ENCODE peak calls at places on chromosomes 5 and 9, in four cellular contexts. One of them, this sample, is unnamed.
A peak's percentile ranks its signal among the peaks of the same experiment; 100 is the strongest.

GRCh38 chr5:163163858-163164257 is 273.5 kb upstream of the CCNG1 start:
- DNase-seq in PC-3: peak; percentile 49
- DNase-seq in GM23338: no peak
- DNase-seq in neural progenitor cell: no peak
- DNase-seq in this sample: no peak

GRCh38 chr9:106859957-106860715 is 2.8 kb upstream of the ZNF462 start:
- DNase-seq in PC-3: peak; percentile 63
- DNase-seq in neural progenitor cell: peak; percentile 85
- DNase-seq in GM23338: peak; percentile 90
- DNase-seq in this sample: no peak

GRCh38 chr5:139698461-139699146 is 50.5 kb downstream of the CXXC5 start:
- DNase-seq in PC-3: no peak
- DNase-seq in GM23338: peak; percentile 94
- DNase-seq in neural progenitor cell: peak; percentile 91
- DNase-seq in this sample: peak; percentile 80

GRCh38 chr5:172606156-172606785 is 34.8 kb upstream of the NEURL1B start:
- DNase-seq in neural progenitor cell: no peak
- DNase-seq in GM23338: no peak
- DNase-seq in PC-3: no peak
- DNase-seq in this sample: no peak

GRCh38 chr5:5252106-5252505 is 112.0 kb downstream of the ADAMTS16 start:
- DNase-seq in GM23338: peak; percentile 21
- DNase-seq in PC-3: no peak
- DNase-seq in neural progenitor cell: no peak
- DNase-seq in this sample: no peak

GRCh38 chr9:88572684-88573083 is 37.7 kb downstream of the NXNL2 start:
- DNase-seq in GM23338: no peak
- DNase-seq in neural progenitor cell: no peak
- DNase-seq in PC-3: no peak
- DNase-seq in this sample: no peak

GRCh38 chr9:8221462-8221861 is 421.9 kb upstream of the DMAC1 start:
- DNase-seq in GM23338: no peak
- DNase-seq in PC-3: no peak
- DNase-seq in neural progenitor cell: no peak
- DNase-seq in this sample: no peak

GRCh38 chr5:74422030-74422429 is 218.5 kb downstream of the ENC1 start:
- DNase-seq in neural progenitor cell: no peak
- DNase-seq in PC-3: no peak
- DNase-seq in GM23338: no peak
- DNase-seq in this sample: no peak

GRCh38 chr9:88808019-88808656 is 183.1 kb upstream of the S1PR3 start:
- DNase-seq in neural progenitor cell: no peak
- DNase-seq in GM23338: no peak
- DNase-seq in PC-3: no peak
- DNase-seq in this sample: peak; percentile 33

GRCh38 chr9:98097836-98098235 is 21.2 kb downstream of the TRIM14 start:
- DNase-seq in PC-3: peak; percentile 18
- DNase-seq in neural progenitor cell: peak; percentile 53
- DNase-seq in GM23338: no peak
- DNase-seq in this sample: no peak

GRCh38 chr9:12819436-12820185 is 44.8 kb downstream of the LURAP1L start:
- DNase-seq in neural progenitor cell: peak; percentile 4
- DNase-seq in PC-3: peak; percentile 49
- DNase-seq in GM23338: peak; percentile 68
- DNase-seq in this sample: peak; percentile 34

GRCh38 chr9:109372246-109372645 is 51.4 kb upstream of the EPB41L4B start:
- DNase-seq in GM23338: no peak
- DNase-seq in neural progenitor cell: no peak
- DNase-seq in PC-3: no peak
- DNase-seq in this sample: no peak

DNA sequence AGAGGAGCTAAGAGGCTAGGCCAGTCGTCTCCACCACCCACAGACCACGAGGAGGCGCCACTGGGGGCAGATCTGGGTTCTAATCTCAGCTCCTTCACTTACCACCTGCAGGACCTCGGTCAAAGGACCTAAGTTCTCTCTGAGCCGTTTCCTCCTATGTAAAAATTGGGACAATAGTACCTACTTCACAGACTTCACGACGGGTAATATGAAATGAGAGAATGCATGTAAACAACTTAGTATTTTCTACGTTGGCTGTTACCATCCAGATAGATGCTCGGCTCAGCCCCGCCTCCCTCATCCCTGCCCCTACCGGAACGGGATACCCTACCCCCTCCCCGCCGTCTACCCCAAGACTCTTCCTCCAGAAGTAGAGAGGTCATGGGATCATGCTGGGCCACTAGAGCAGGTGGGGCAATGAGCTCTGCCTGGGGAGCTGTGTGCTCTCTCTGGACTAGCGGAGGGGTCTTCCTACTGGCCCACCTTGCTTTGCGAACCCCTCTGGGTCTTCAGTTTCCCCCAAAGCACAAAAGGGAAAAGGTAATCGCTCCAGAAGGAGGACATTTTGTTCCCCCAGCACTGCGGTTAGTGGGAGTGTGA is 541 bp downstream of the GNPDA1 start:
- DNase-seq in GM23338: peak; percentile 81
- DNase-seq in neural progenitor cell: peak; percentile 48
- DNase-seq in PC-3: peak; percentile 44
- DNase-seq in this sample: peak; percentile 65
- H2AFZ ChIP-seq in GM23338: peak overlapping the region; percentile 94
- H2AFZ ChIP-seq in neural progenitor cell: peak overlapping the region; percentile 83
- H2AFZ ChIP-seq in PC-3: peak overlapping the region; percentile 83
- H2AFZ ChIP-seq in this sample: peak overlapping the region; percentile 83

DNA sequence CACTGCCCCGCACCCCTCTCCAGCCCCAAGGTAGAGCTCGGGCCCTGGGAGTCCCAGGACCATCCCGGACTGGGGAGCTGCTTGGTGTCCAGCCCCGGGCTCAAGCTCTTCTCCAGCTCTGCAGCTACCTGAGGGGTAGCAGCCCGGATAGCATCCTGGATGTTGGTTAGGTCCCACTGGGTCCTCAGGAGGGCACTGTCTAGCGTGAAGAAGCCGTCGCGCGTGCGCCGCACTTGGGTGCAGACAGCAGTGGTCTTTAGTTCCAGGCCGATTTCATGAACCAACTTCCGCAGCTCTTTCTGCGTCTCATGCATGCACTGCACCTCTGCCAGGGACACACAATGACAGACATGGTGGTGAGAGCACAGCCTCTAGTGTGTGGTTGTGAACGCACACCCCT is 12.7 kb downstream of the TRUB2 start:
- DNase-seq in neural progenitor cell: no peak
- DNase-seq in PC-3: no peak
- DNase-seq in GM23338: no peak
- DNase-seq in this sample: no peak
- H3F3A ChIP-seq in neural progenitor cell: no peaks in the 10 kb centered on the region
- H3F3A ChIP-seq in PC-3: no peaks in the 10 kb centered on the region
- H3F3A ChIP-seq in GM23338: no peaks in the 10 kb centered on the region
- H3F3A ChIP-seq in this sample: peaks cover 44% of the 10 kb centered on the region

DNA sequence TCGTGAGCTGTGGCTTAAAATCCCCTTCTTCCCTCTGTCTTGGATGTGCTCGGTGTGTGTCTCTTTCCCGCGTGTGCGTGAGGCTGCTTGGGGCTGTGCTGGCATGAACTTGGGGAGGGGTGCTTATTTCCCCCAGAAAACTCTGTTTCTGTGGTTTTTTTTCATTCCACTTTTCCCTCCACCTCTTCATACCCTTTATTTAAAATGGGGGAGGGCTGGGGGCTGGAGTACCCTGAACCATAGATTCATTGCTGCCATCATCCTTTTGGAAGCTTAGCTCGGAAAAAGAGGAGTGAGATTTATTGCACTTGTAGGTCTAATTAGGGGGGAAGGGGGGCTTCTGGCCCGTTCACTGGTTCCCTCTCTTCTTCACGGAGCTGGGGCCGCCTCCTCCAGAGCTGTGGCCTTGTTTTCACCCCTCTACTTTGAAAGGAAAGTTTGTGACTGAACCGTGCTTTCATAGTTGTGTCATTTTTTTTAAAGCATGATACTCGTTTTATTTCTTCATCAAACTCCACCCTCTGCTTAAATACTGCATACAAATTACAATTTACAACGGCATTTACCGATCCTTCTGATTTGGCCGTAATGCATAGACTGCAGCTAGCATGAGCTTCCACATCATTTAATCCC is 2.8 kb downstream of the NR2F1 start:
- DNase-seq in GM23338: peak; percentile 0
- DNase-seq in neural progenitor cell: peak; percentile 51
- DNase-seq in PC-3: no peak
- DNase-seq in this sample: peak; percentile 43
- TF ChIP-seq EZH2 in GM23338: peak; percentile 92
- TF ChIP-seq EZH2 in neural progenitor cell: no peak
- TF ChIP-seq EZH2 in PC-3: no peak
- TF ChIP-seq EZH2 in this sample: no peak

DNA sequence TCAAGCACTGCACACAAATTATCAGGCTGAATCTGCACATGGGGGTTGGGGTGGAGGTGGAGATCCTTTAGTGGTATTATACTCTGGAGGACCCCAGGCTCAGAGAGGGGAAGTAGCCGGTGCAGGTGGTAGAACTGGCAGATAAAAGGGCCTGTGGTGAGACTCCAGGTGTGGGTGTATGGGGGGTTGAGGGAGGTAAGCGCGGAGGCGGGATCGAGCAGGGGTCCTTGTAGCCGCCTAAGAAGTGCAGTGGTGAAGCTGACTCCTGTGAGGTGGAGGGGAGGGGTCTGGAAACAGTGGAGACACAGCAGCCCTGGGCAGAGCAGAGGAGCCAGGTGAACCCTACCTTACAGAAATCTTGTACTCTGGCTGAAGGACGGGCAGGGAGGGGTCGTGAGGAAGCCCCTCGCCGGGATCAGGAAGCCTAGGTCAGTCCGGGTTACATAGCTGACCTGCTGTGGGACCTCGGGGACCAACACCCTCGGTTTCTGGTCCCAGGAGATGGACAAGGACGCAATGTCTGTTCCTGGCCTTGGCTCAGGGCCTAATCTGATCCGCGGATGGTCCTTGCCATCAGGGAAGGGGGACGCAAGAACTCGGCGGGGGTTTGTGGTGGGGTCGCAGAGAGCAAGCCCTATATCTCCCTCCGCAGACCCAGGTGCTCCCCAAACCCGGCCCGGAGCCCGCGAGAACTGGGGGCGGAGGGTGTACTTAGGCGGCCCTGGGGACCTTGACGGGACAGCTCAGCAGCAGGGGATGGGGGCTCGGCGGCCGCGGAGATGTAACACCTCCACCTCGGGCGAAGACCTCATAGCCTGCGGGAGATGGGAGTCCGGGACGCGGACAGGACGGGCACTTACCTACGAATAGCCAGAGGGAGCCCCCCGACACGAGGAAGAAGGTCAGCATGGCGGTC is 555 bp downstream of the ACSL6 start:
- DNase-seq in neural progenitor cell: peak; percentile 9
- DNase-seq in PC-3: no peak
- DNase-seq in GM23338: peak; percentile 62
- DNase-seq in this sample: no peak
- H2AFZ ChIP-seq in neural progenitor cell: peak overlapping the region; percentile 14
- H2AFZ ChIP-seq in PC-3: no peak overlapping the region
- H2AFZ ChIP-seq in GM23338: peak overlapping the region; percentile 99
- H2AFZ ChIP-seq in this sample: peak overlapping the region; percentile 60

GRCh38 chr9:73170185-73170957 is 18.7 kb downstream of the ANXA1 start:
- DNase-seq in GM23338: no peak
- DNase-seq in PC-3: no peak
- DNase-seq in neural progenitor cell: no peak
- DNase-seq in this sample: no peak
- H3F3A ChIP-seq in GM23338: no peaks in the 10 kb centered on the region
- H3F3A ChIP-seq in PC-3: no peaks in the 10 kb centered on the region
- H3F3A ChIP-seq in neural progenitor cell: no peaks in the 10 kb centered on the region
- H3F3A ChIP-seq in this sample: peaks cover 91% of the 10 kb centered on the region

GRCh38 chr9:123999668-124000067 is 11.9 kb upstream of the LHX2 start:
- DNase-seq in neural progenitor cell: peak; percentile 54
- DNase-seq in GM23338: peak; percentile 37
- DNase-seq in PC-3: no peak
- DNase-seq in this sample: no peak

GRCh38 chr9:124000161-124000783 is 11.3 kb upstream of the LHX2 start:
- DNase-seq in neural progenitor cell: peak; percentile 55
- DNase-seq in PC-3: no peak
- DNase-seq in GM23338: peak; percentile 24
- DNase-seq in this sample: no peak

GRCh38 chr9:124001865-124002525 is 9.6 kb upstream of the LHX2 start:
- DNase-seq in GM23338: no peak
- DNase-seq in PC-3: no peak
- DNase-seq in neural progenitor cell: peak; percentile 50
- DNase-seq in this sample: no peak

GRCh38 chr9:124001445-124001799 is 10.1 kb upstream of the LHX2 start:
- DNase-seq in PC-3: no peak
- DNase-seq in GM23338: no peak
- DNase-seq in neural progenitor cell: no peak
- DNase-seq in this sample: no peak

DNA sequence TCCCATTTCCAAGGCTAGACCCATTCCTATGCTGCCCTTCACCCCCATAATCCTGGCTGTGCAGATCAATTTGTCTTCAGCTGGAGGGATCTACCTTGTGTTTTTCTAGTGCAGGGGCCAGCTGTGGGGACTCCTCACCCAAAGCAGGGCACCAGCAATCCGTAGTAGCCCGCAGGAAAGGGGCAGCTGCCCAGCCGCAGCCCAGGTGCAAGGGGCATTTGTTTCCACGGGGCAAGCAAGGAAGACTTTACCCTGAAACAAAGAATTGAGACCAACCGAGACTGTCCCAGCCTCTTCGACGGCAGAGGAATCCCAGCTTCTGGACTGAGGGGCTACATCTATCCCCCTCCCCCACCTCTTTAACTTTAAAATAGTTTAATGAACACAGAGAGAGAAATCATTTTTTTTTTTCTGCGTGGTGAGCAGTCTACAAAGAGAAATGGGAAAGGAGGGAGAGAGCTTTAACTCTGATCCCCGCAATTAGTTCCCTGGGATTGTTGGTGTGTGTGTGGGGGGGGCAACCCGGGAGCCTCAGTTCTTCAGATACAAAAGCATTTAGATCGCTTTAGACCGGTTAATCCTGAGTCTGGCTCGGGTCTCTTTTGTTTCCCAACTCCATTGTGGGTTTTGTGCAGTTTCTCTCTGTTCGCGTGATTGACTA is 10.7 kb upstream of the LHX2 start:
- DNase-seq in GM23338: peak; percentile 55
- DNase-seq in neural progenitor cell: peak; percentile 95
- DNase-seq in PC-3: no peak
- DNase-seq in this sample: no peak
- TF ChIP-seq EZH2 in GM23338: peak; percentile 24
- TF ChIP-seq EZH2 in neural progenitor cell: peak; percentile 62
- TF ChIP-seq EZH2 in PC-3: no peak
- TF ChIP-seq EZH2 in this sample: peak; percentile 76

GRCh38 chr5:143585970-143586369 is 182.5 kb upstream of the NR3C1 start:
- DNase-seq in GM23338: no peak
- DNase-seq in neural progenitor cell: no peak
- DNase-seq in PC-3: no peak
- DNase-seq in this sample: peak; percentile 15
- H2AFZ ChIP-seq in GM23338: peak overlapping the region; percentile 59
- H2AFZ ChIP-seq in neural progenitor cell: no peak overlapping the region
- H2AFZ ChIP-seq in PC-3: no peak overlapping the region
- H2AFZ ChIP-seq in this sample: peak overlapping the region; percentile 36